ENCODE peak calls at places on chromosomes 2 and 18, in nine cellular contexts. D is head of caudate nucleus; N is endothelial cell; T is stimulated activated CD4-positive, alpha-beta T cell treated with anti-CD3 and anti-CD28 coated beads, Interleukin-12 subunit alpha, Interleukin-12 subunit beta, amount 100 ng/mL, for 24 hours; A is stimulated activated CD8-positive, alpha-beta memory T cell treated with anti-CD3 and anti-CD28 coated beads, Interleukin-2, amount 100 ng/mL, for 48 hours; U is T-helper 9 cell; O is right cardiac atrium; W is esophagus squamous epithelium; L is body of pancreas. C is an unnamed sample.

GRCh38 chr2:13550832-13551231 is 834.1 kb downstream of the TRIB2 start:
- DNase-seq in D (no peak), N (no peak), T (no peak), A (no peak), U (no peak), O (no peak), W (no peak), L (no peak), C (no peak)

GRCh38 chr18:74604774-74605173 is 7.1 kb downstream of the ZNF407 start:
- DNase-seq in D (no peak), N (no peak), T (no peak), A (no peak), U (no peak), O (no peak), W (no peak), L (no peak), C (no peak)

GRCh38 chr2:173851256-173851655 is 113.9 kb downstream of the SP3 start:
- DNase-seq in D (no peak), N (no peak), T (no peak), A (no peak), U (no peak), O (peak), W (no peak), L (peak), C (no peak)

GRCh38 chr2:136375017-136375901 is 257.3 kb upstream of the CXCR4 start:
- DNase-seq in D (no peak), N (no peak), T (no peak), A (no peak), U (no peak), O (no peak), W (no peak), L (no peak), C (no peak)

GRCh38 chr2:68832161-68832869 is 38.9 kb downstream of the BMP10 start:
- DNase-seq in D (peak), N (no peak), T (no peak), A (peak), U (no peak), O (peak), W (no peak), L (peak), C (no peak)

GRCh38 chr2:110221938-110222337 is 9.6 kb upstream of the MTLN start:
- DNase-seq in D (no peak), N (no peak), T (no peak), A (no peak), U (no peak), O (no peak), W (no peak), L (no peak), C (no peak)

GRCh38 chr2:39913648-39914456 is 134.8 kb upstream of the THUMPD2 start:
- DNase-seq in D (no peak), N (peak), T (no peak), A (no peak), U (no peak), O (no peak), W (no peak), L (peak), C (no peak)

GRCh38 chr2:96325038-96325883 is at the start of gene ITPRIPL1:
- DNase-seq in D (no peak), N (no peak), T (no peak), A (peak), U (peak), O (no peak), W (no peak), L (peak), C (no peak)

GRCh38 chr18:80232710-80233109 is 14.6 kb downstream of the PARD6G start:
- DNase-seq in D (no peak), N (no peak), T (no peak), A (no peak), U (no peak), O (no peak), W (no peak), L (no peak), C (no peak)

GRCh38 chr2:3649581-3649980 is 8.4 kb upstream of the ALLC start:
- DNase-seq in D (no peak), N (no peak), T (no peak), A (no peak), U (no peak), O (no peak), W (no peak), L (peak), C (no peak)

GRCh38 chr2:9138507-9139085 is 68.0 kb upstream of the ASAP2 start:
- DNase-seq in D (no peak), N (peak), T (no peak), A (no peak), U (no peak), O (no peak), W (no peak), L (no peak), C (no peak)

GRCh38 chr2:152222975-152223638 is 47.5 kb upstream of the STAM2 start:
- DNase-seq in D (no peak), N (no peak), T (no peak), A (no peak), U (no peak), O (peak), W (no peak), L (peak), C (no peak)

GRCh38 chr2:241788572-241788971 is 11.9 kb downstream of the GAL3ST2 start:
- DNase-seq in D (no peak), N (no peak), T (peak), A (peak), U (no peak), O (no peak), W (no peak), L (no peak), C (no peak)